ENCODE peak calls at places on chromosomes 2 and 18, in eight cellular contexts. J, Y, R, U, T, P, K and G are unnamed samples.

GRCh38 chr2:6951046-6951445 is 33.8 kb downstream of the RNF144A start:
- DNase-seq in Y (no peak), R (no peak), U (no peak), J (no peak), K (no peak), T (no peak), P (no peak), G (no peak)

GRCh38 chr2:190209579-190209978 is 110.0 kb downstream of the HIBCH start:
- DNase-seq in K (no peak), Y (no peak), T (no peak), P (no peak), R (no peak), U (no peak), J (no peak), G (no peak)

GRCh38 chr2:46364797-46365457 is 67.7 kb downstream of the EPAS1 start:
- DNase-seq in J (peak), Y (peak), R (peak), U (no peak), T (peak), P (no peak), K (no peak), G (peak)

GRCh38 chr2:101616411-101616810 is 81.1 kb upstream of the MAP4K4 start:
- DNase-seq in J (no peak), P (no peak), U (no peak), R (no peak), K (no peak), T (no peak), Y (no peak), G (peak)

GRCh38 chr18:10670856-10671255 is 145.0 kb downstream of the NAPG start:
- DNase-seq in Y (no peak), T (no peak), R (no peak), K (no peak), U (no peak), P (no peak), J (peak), G (no peak)

GRCh38 chr2:100242891-100243670 is 79.2 kb downstream of the LONRF2 start:
- DNase-seq in R (peak), K (peak), U (no peak), P (peak), Y (peak), J (peak), T (peak), G (peak)

GRCh38 chr2:196514641-196515040 is 124.9 kb upstream of the CCDC150 start:
- DNase-seq in T (no peak), P (no peak), U (no peak), J (no peak), R (no peak), K (no peak), Y (no peak), G (no peak)

GRCh38 chr2:159497256-159497655 is 119.1 kb downstream of the BAZ2B start:
- DNase-seq in R (no peak), K (no peak), P (no peak), U (no peak), Y (peak), J (peak), T (peak), G (peak)

GRCh38 chr2:18991177-18992168 is 366.9 kb downstream of the OSR1 start:
- DNase-seq in J (no peak), R (no peak), U (no peak), K (no peak), Y (peak), T (no peak), P (no peak), G (peak)

GRCh38 chr2:45029215-45029614 is 20.0 kb upstream of the SIX2 start:
- DNase-seq in P (no peak), J (no peak), T (no peak), K (no peak), U (no peak), Y (peak), R (no peak), G (peak)

GRCh38 chr2:240111253-240111652 is 24.9 kb downstream of the COPS9 start:
- DNase-seq in T (no peak), J (no peak), R (peak), U (no peak), Y (peak), K (no peak), P (no peak), G (peak)

GRCh38 chr2:62536873-62537547 is 31.0 kb upstream of the TMEM17 start:
- DNase-seq in Y (no peak), U (no peak), J (no peak), P (no peak), R (no peak), T (no peak), K (no peak), G (no peak)

GRCh38 chr18:22324191-22325131 is 93.3 kb downstream of the CTAGE1 start:
- DNase-seq in R (no peak), P (peak), K (no peak), T (no peak), Y (peak), U (no peak), J (no peak), G (peak)

GRCh38 chr2:57045236-57045635 is 861.4 kb downstream of the CCDC85A start:
- DNase-seq in K (no peak), J (no peak), P (no peak), T (no peak), Y (no peak), U (no peak), R (no peak), G (no peak)